ENCODE peak calls at places on chromosome 19, in ten cellular contexts. One of them, this sample, is unnamed.

GRCh38 chr19:57351867-57352266 is 796 bp downstream of the ZNF304 start:
- DNase-seq in T-helper 1 cell: no peak
- DNase-seq in GM04504: no peak
- DNase-seq in stimulated activated CD8-positive, alpha-beta memory T cell treated with anti-CD3 and anti-CD28 coated beads, Interleukin-12 subunit alpha, Interleukin-12 subunit beta, amount 100 ng/mL, for 4 hours: no peak
- DNase-seq in BE2C: no peak
- DNase-seq in Ammon's horn: no peak
- DNase-seq in ELR: peak; percentile 36
- DNase-seq in HEK293T: no peak
- DNase-seq in stimulated activated naive CD8-positive, alpha-beta T cell treated with anti-CD3 and anti-CD28 coated beads, Interleukin-15, Interleukin-2, amounts not matched to agents 100 U/mL and 50 U/mL, for 24 hours: no peak
- DNase-seq in GM06990: no peak
- DNase-seq in this sample: no peak

GRCh38 chr19:16541526-16542044 is 652 bp downstream of the CHERP start:
- DNase-seq in GM04504: no peak
- DNase-seq in stimulated activated CD8-positive, alpha-beta memory T cell treated with anti-CD3 and anti-CD28 coated beads, Interleukin-12 subunit alpha, Interleukin-12 subunit beta, amount 100 ng/mL, for 4 hours: no peak
- DNase-seq in T-helper 1 cell: no peak
- DNase-seq in Ammon's horn: no peak
- DNase-seq in GM06990: no peak
- DNase-seq in stimulated activated naive CD8-positive, alpha-beta T cell treated with anti-CD3 and anti-CD28 coated beads, Interleukin-15, Interleukin-2, amounts not matched to agents 100 U/mL and 50 U/mL, for 24 hours: peak; percentile 38
- DNase-seq in ELR: peak; percentile 42
- DNase-seq in BE2C: no peak
- DNase-seq in HEK293T: no peak
- DNase-seq in this sample: no peak

GRCh38 chr19:18193388-18194207 is 580 bp downstream of the MPV17L2 start:
- DNase-seq in HEK293T: no peak
- DNase-seq in GM06990: no peak
- DNase-seq in ELR: peak; percentile 35
- DNase-seq in T-helper 1 cell: no peak
- DNase-seq in stimulated activated naive CD8-positive, alpha-beta T cell treated with anti-CD3 and anti-CD28 coated beads, Interleukin-15, Interleukin-2, amounts not matched to agents 100 U/mL and 50 U/mL, for 24 hours: no peak
- DNase-seq in stimulated activated CD8-positive, alpha-beta memory T cell treated with anti-CD3 and anti-CD28 coated beads, Interleukin-12 subunit alpha, Interleukin-12 subunit beta, amount 100 ng/mL, for 4 hours: no peak
- DNase-seq in BE2C: no peak
- DNase-seq in Ammon's horn: no peak
- DNase-seq in GM04504: no peak
- DNase-seq in this sample: no peak

GRCh38 chr19:5090780-5091575 is 122.1 kb downstream of the KDM4B start:
- DNase-seq in Ammon's horn: peak; percentile 56
- DNase-seq in T-helper 1 cell: no peak
- DNase-seq in stimulated activated naive CD8-positive, alpha-beta T cell treated with anti-CD3 and anti-CD28 coated beads, Interleukin-15, Interleukin-2, amounts not matched to agents 100 U/mL and 50 U/mL, for 24 hours: no peak
- DNase-seq in ELR: no peak
- DNase-seq in stimulated activated CD8-positive, alpha-beta memory T cell treated with anti-CD3 and anti-CD28 coated beads, Interleukin-12 subunit alpha, Interleukin-12 subunit beta, amount 100 ng/mL, for 4 hours: no peak
- DNase-seq in GM04504: peak; percentile 54
- DNase-seq in BE2C: peak; percentile 94
- DNase-seq in HEK293T: no peak
- DNase-seq in GM06990: no peak
- DNase-seq in this sample: no peak

GRCh38 chr19:17692566-17692965 is 4.4 kb upstream of the UNC13A start:
- DNase-seq in GM04504: no peak
- DNase-seq in Ammon's horn: no peak
- DNase-seq in GM06990: no peak
- DNase-seq in HEK293T: no peak
- DNase-seq in T-helper 1 cell: no peak
- DNase-seq in stimulated activated naive CD8-positive, alpha-beta T cell treated with anti-CD3 and anti-CD28 coated beads, Interleukin-15, Interleukin-2, amounts not matched to agents 100 U/mL and 50 U/mL, for 24 hours: no peak
- DNase-seq in BE2C: no peak
- DNase-seq in ELR: no peak
- DNase-seq in stimulated activated CD8-positive, alpha-beta memory T cell treated with anti-CD3 and anti-CD28 coated beads, Interleukin-12 subunit alpha, Interleukin-12 subunit beta, amount 100 ng/mL, for 4 hours: no peak
- DNase-seq in this sample: no peak

GRCh38 chr19:51803529-51803928 is 8.6 kb downstream of the FPR3 start:
- DNase-seq in BE2C: no peak
- DNase-seq in stimulated activated naive CD8-positive, alpha-beta T cell treated with anti-CD3 and anti-CD28 coated beads, Interleukin-15, Interleukin-2, amounts not matched to agents 100 U/mL and 50 U/mL, for 24 hours: no peak
- DNase-seq in T-helper 1 cell: no peak
- DNase-seq in GM04504: no peak
- DNase-seq in Ammon's horn: no peak
- DNase-seq in GM06990: no peak
- DNase-seq in stimulated activated CD8-positive, alpha-beta memory T cell treated with anti-CD3 and anti-CD28 coated beads, Interleukin-12 subunit alpha, Interleukin-12 subunit beta, amount 100 ng/mL, for 4 hours: no peak
- DNase-seq in HEK293T: no peak
- DNase-seq in ELR: no peak
- DNase-seq in this sample: no peak

GRCh38 chr19:54209748-54210494 is 9.3 kb downstream of the RPS9 start:
- DNase-seq in GM04504: peak; percentile 94
- DNase-seq in T-helper 1 cell: no peak
- DNase-seq in HEK293T: peak; percentile 61
- DNase-seq in Ammon's horn: peak; percentile 91
- DNase-seq in ELR: peak; percentile 96
- DNase-seq in GM06990: no peak
- DNase-seq in stimulated activated CD8-positive, alpha-beta memory T cell treated with anti-CD3 and anti-CD28 coated beads, Interleukin-12 subunit alpha, Interleukin-12 subunit beta, amount 100 ng/mL, for 4 hours: no peak
- DNase-seq in BE2C: peak; percentile 70
- DNase-seq in stimulated activated naive CD8-positive, alpha-beta T cell treated with anti-CD3 and anti-CD28 coated beads, Interleukin-15, Interleukin-2, amounts not matched to agents 100 U/mL and 50 U/mL, for 24 hours: peak; percentile 53
- DNase-seq in this sample: peak; percentile 95

GRCh38 chr19:10766681-10767201 is 48.9 kb downstream of the DNM2 start:
- DNase-seq in T-helper 1 cell: no peak
- DNase-seq in BE2C: peak; percentile 62
- DNase-seq in stimulated activated CD8-positive, alpha-beta memory T cell treated with anti-CD3 and anti-CD28 coated beads, Interleukin-12 subunit alpha, Interleukin-12 subunit beta, amount 100 ng/mL, for 4 hours: no peak
- DNase-seq in ELR: no peak
- DNase-seq in GM06990: no peak
- DNase-seq in Ammon's horn: peak; percentile 62
- DNase-seq in GM04504: no peak
- DNase-seq in HEK293T: no peak
- DNase-seq in stimulated activated naive CD8-positive, alpha-beta T cell treated with anti-CD3 and anti-CD28 coated beads, Interleukin-15, Interleukin-2, amounts not matched to agents 100 U/mL and 50 U/mL, for 24 hours: no peak
- DNase-seq in this sample: no peak

GRCh38 chr19:13149628-13150186 is 468 bp downstream of the STX10 start:
- DNase-seq in HEK293T: no peak
- DNase-seq in GM04504: no peak
- DNase-seq in Ammon's horn: peak; percentile 35
- DNase-seq in GM06990: no peak
- DNase-seq in stimulated activated CD8-positive, alpha-beta memory T cell treated with anti-CD3 and anti-CD28 coated beads, Interleukin-12 subunit alpha, Interleukin-12 subunit beta, amount 100 ng/mL, for 4 hours: peak; percentile 27
- DNase-seq in stimulated activated naive CD8-positive, alpha-beta T cell treated with anti-CD3 and anti-CD28 coated beads, Interleukin-15, Interleukin-2, amounts not matched to agents 100 U/mL and 50 U/mL, for 24 hours: peak; percentile 49
- DNase-seq in ELR: peak; percentile 76
- DNase-seq in BE2C: peak; percentile 68
- DNase-seq in T-helper 1 cell: no peak
- DNase-seq in this sample: no peak

GRCh38 chr19:5607318-5608270 is 15.0 kb downstream of the SAFB2 start:
- DNase-seq in ELR: no peak
- DNase-seq in T-helper 1 cell: no peak
- DNase-seq in stimulated activated naive CD8-positive, alpha-beta T cell treated with anti-CD3 and anti-CD28 coated beads, Interleukin-15, Interleukin-2, amounts not matched to agents 100 U/mL and 50 U/mL, for 24 hours: no peak
- DNase-seq in GM06990: no peak
- DNase-seq in BE2C: no peak
- DNase-seq in stimulated activated CD8-positive, alpha-beta memory T cell treated with anti-CD3 and anti-CD28 coated beads, Interleukin-12 subunit alpha, Interleukin-12 subunit beta, amount 100 ng/mL, for 4 hours: no peak
- DNase-seq in Ammon's horn: no peak
- DNase-seq in HEK293T: no peak
- DNase-seq in GM04504: no peak
- DNase-seq in this sample: no peak

GRCh38 chr19:49746206-49746958 is 16.7 kb downstream of the TSKS start:
- DNase-seq in stimulated activated CD8-positive, alpha-beta memory T cell treated with anti-CD3 and anti-CD28 coated beads, Interleukin-12 subunit alpha, Interleukin-12 subunit beta, amount 100 ng/mL, for 4 hours: peak; percentile 11
- DNase-seq in HEK293T: peak; percentile 98
- DNase-seq in Ammon's horn: no peak
- DNase-seq in ELR: peak; percentile 49
- DNase-seq in BE2C: peak; percentile 97
- DNase-seq in stimulated activated naive CD8-positive, alpha-beta T cell treated with anti-CD3 and anti-CD28 coated beads, Interleukin-15, Interleukin-2, amounts not matched to agents 100 U/mL and 50 U/mL, for 24 hours: peak; percentile 69
- DNase-seq in GM06990: peak; percentile 79
- DNase-seq in GM04504: no peak
- DNase-seq in T-helper 1 cell: peak; percentile 36
- DNase-seq in this sample: peak; percentile 80

GRCh38 chr19:3968556-3969434 is 2.1 kb downstream of the DAPK3 start:
- DNase-seq in stimulated activated CD8-positive, alpha-beta memory T cell treated with anti-CD3 and anti-CD28 coated beads, Interleukin-12 subunit alpha, Interleukin-12 subunit beta, amount 100 ng/mL, for 4 hours: no peak
- DNase-seq in Ammon's horn: peak; percentile 72
- DNase-seq in GM04504: peak; percentile 99
- DNase-seq in BE2C: peak; percentile 90
- DNase-seq in stimulated activated naive CD8-positive, alpha-beta T cell treated with anti-CD3 and anti-CD28 coated beads, Interleukin-15, Interleukin-2, amounts not matched to agents 100 U/mL and 50 U/mL, for 24 hours: no peak
- DNase-seq in HEK293T: peak; percentile 80
- DNase-seq in GM06990: no peak
- DNase-seq in ELR: peak; percentile 100
- DNase-seq in T-helper 1 cell: no peak
- DNase-seq in this sample: no peak

GRCh38 chr19:42378225-42378929 is 11.7 kb downstream of the CNFN start:
- DNase-seq in stimulated activated naive CD8-positive, alpha-beta T cell treated with anti-CD3 and anti-CD28 coated beads, Interleukin-15, Interleukin-2, amounts not matched to agents 100 U/mL and 50 U/mL, for 24 hours: no peak
- DNase-seq in HEK293T: no peak
- DNase-seq in stimulated activated CD8-positive, alpha-beta memory T cell treated with anti-CD3 and anti-CD28 coated beads, Interleukin-12 subunit alpha, Interleukin-12 subunit beta, amount 100 ng/mL, for 4 hours: no peak
- DNase-seq in GM06990: no peak
- DNase-seq in BE2C: no peak
- DNase-seq in GM04504: no peak
- DNase-seq in T-helper 1 cell: no peak
- DNase-seq in Ammon's horn: no peak
- DNase-seq in ELR: no peak
- DNase-seq in this sample: no peak

GRCh38 chr19:4969772-4970531 is 1.0 kb downstream of the KDM4B start:
- DNase-seq in ELR: peak; percentile 55
- DNase-seq in stimulated activated CD8-positive, alpha-beta memory T cell treated with anti-CD3 and anti-CD28 coated beads, Interleukin-12 subunit alpha, Interleukin-12 subunit beta, amount 100 ng/mL, for 4 hours: no peak
- DNase-seq in HEK293T: no peak
- DNase-seq in Ammon's horn: peak; percentile 47
- DNase-seq in GM04504: no peak
- DNase-seq in GM06990: no peak
- DNase-seq in stimulated activated naive CD8-positive, alpha-beta T cell treated with anti-CD3 and anti-CD28 coated beads, Interleukin-15, Interleukin-2, amounts not matched to agents 100 U/mL and 50 U/mL, for 24 hours: no peak
- DNase-seq in BE2C: no peak
- DNase-seq in T-helper 1 cell: no peak
- DNase-seq in this sample: peak; percentile 61

GRCh38 chr19:44635581-44636438 is 7.9 kb upstream of the PVR start:
- DNase-seq in BE2C: no peak
- DNase-seq in GM04504: no peak
- DNase-seq in ELR: peak; percentile 56
- DNase-seq in stimulated activated naive CD8-positive, alpha-beta T cell treated with anti-CD3 and anti-CD28 coated beads, Interleukin-15, Interleukin-2, amounts not matched to agents 100 U/mL and 50 U/mL, for 24 hours: no peak
- DNase-seq in HEK293T: no peak
- DNase-seq in stimulated activated CD8-positive, alpha-beta memory T cell treated with anti-CD3 and anti-CD28 coated beads, Interleukin-12 subunit alpha, Interleukin-12 subunit beta, amount 100 ng/mL, for 4 hours: no peak
- DNase-seq in GM06990: no peak
- DNase-seq in T-helper 1 cell: no peak
- DNase-seq in Ammon's horn: peak; percentile 20
- DNase-seq in this sample: no peak

GRCh38 chr19:10503002-10503789 is at the start of gene KEAP1:
- DNase-seq in HEK293T: peak; percentile 33
- DNase-seq in ELR: peak; percentile 49
- DNase-seq in stimulated activated naive CD8-positive, alpha-beta T cell treated with anti-CD3 and anti-CD28 coated beads, Interleukin-15, Interleukin-2, amounts not matched to agents 100 U/mL and 50 U/mL, for 24 hours: peak; percentile 57
- DNase-seq in stimulated activated CD8-positive, alpha-beta memory T cell treated with anti-CD3 and anti-CD28 coated beads, Interleukin-12 subunit alpha, Interleukin-12 subunit beta, amount 100 ng/mL, for 4 hours: no peak
- DNase-seq in BE2C: peak; percentile 60
- DNase-seq in GM06990: no peak
- DNase-seq in Ammon's horn: no peak
- DNase-seq in GM04504: no peak
- DNase-seq in T-helper 1 cell: no peak
- DNase-seq in this sample: no peak

GRCh38 chr19:19385900-19386339 is 19.6 kb upstream of the GATAD2A start:
- DNase-seq in stimulated activated CD8-positive, alpha-beta memory T cell treated with anti-CD3 and anti-CD28 coated beads, Interleukin-12 subunit alpha, Interleukin-12 subunit beta, amount 100 ng/mL, for 4 hours: no peak
- DNase-seq in HEK293T: no peak
- DNase-seq in GM04504: no peak
- DNase-seq in stimulated activated naive CD8-positive, alpha-beta T cell treated with anti-CD3 and anti-CD28 coated beads, Interleukin-15, Interleukin-2, amounts not matched to agents 100 U/mL and 50 U/mL, for 24 hours: peak; percentile 67
- DNase-seq in ELR: peak; percentile 78
- DNase-seq in Ammon's horn: no peak
- DNase-seq in T-helper 1 cell: no peak
- DNase-seq in BE2C: no peak
- DNase-seq in GM06990: no peak
- DNase-seq in this sample: peak; percentile 83

GRCh38 chr19:32416749-32417469 is 11.3 kb downstream of the DPY19L3 start:
- DNase-seq in BE2C: no peak
- DNase-seq in GM06990: no peak
- DNase-seq in stimulated activated CD8-positive, alpha-beta memory T cell treated with anti-CD3 and anti-CD28 coated beads, Interleukin-12 subunit alpha, Interleukin-12 subunit beta, amount 100 ng/mL, for 4 hours: no peak
- DNase-seq in GM04504: peak; percentile 24
- DNase-seq in stimulated activated naive CD8-positive, alpha-beta T cell treated with anti-CD3 and anti-CD28 coated beads, Interleukin-15, Interleukin-2, amounts not matched to agents 100 U/mL and 50 U/mL, for 24 hours: no peak
- DNase-seq in Ammon's horn: peak; percentile 22
- DNase-seq in ELR: no peak
- DNase-seq in T-helper 1 cell: no peak
- DNase-seq in HEK293T: no peak
- DNase-seq in this sample: no peak

GRCh38 chr19:32227561-32228165 is 117.7 kb upstream of the ZNF507 start:
- DNase-seq in stimulated activated CD8-positive, alpha-beta memory T cell treated with anti-CD3 and anti-CD28 coated beads, Interleukin-12 subunit alpha, Interleukin-12 subunit beta, amount 100 ng/mL, for 4 hours: no peak
- DNase-seq in GM06990: no peak
- DNase-seq in T-helper 1 cell: no peak
- DNase-seq in GM04504: no peak
- DNase-seq in stimulated activated naive CD8-positive, alpha-beta T cell treated with anti-CD3 and anti-CD28 coated beads, Interleukin-15, Interleukin-2, amounts not matched to agents 100 U/mL and 50 U/mL, for 24 hours: no peak
- DNase-seq in ELR: no peak
- DNase-seq in BE2C: no peak
- DNase-seq in Ammon's horn: no peak
- DNase-seq in HEK293T: no peak
- DNase-seq in this sample: no peak

GRCh38 chr19:42426643-42427042 is 545 bp downstream of the LIPE start:
- DNase-seq in GM06990: no peak
- DNase-seq in T-helper 1 cell: no peak
- DNase-seq in BE2C: no peak
- DNase-seq in HEK293T: no peak
- DNase-seq in GM04504: no peak
- DNase-seq in stimulated activated CD8-positive, alpha-beta memory T cell treated with anti-CD3 and anti-CD28 coated beads, Interleukin-12 subunit alpha, Interleukin-12 subunit beta, amount 100 ng/mL, for 4 hours: no peak
- DNase-seq in ELR: no peak
- DNase-seq in Ammon's horn: no peak
- DNase-seq in stimulated activated naive CD8-positive, alpha-beta T cell treated with anti-CD3 and anti-CD28 coated beads, Interleukin-15, Interleukin-2, amounts not matched to agents 100 U/mL and 50 U/mL, for 24 hours: no peak
- DNase-seq in this sample: no peak

GRCh38 chr19:39705578-39706188 is 1.4 kb downstream of the LGALS14 start:
- DNase-seq in Ammon's horn: no peak
- DNase-seq in T-helper 1 cell: no peak
- DNase-seq in GM04504: no peak
- DNase-seq in GM06990: no peak
- DNase-seq in stimulated activated CD8-positive, alpha-beta memory T cell treated with anti-CD3 and anti-CD28 coated beads, Interleukin-12 subunit alpha, Interleukin-12 subunit beta, amount 100 ng/mL, for 4 hours: no peak
- DNase-seq in ELR: no peak
- DNase-seq in BE2C: no peak
- DNase-seq in stimulated activated naive CD8-positive, alpha-beta T cell treated with anti-CD3 and anti-CD28 coated beads, Interleukin-15, Interleukin-2, amounts not matched to agents 100 U/mL and 50 U/mL, for 24 hours: no peak
- DNase-seq in HEK293T: no peak
- DNase-seq in this sample: no peak

GRCh38 chr19:40416918-40417713 is 3.9 kb upstream of the PRX start:
- DNase-seq in Ammon's horn: no peak
- DNase-seq in HEK293T: no peak
- DNase-seq in stimulated activated naive CD8-positive, alpha-beta T cell treated with anti-CD3 and anti-CD28 coated beads, Interleukin-15, Interleukin-2, amounts not matched to agents 100 U/mL and 50 U/mL, for 24 hours: no peak
- DNase-seq in stimulated activated CD8-positive, alpha-beta memory T cell treated with anti-CD3 and anti-CD28 coated beads, Interleukin-12 subunit alpha, Interleukin-12 subunit beta, amount 100 ng/mL, for 4 hours: no peak
- DNase-seq in ELR: peak; percentile 71
- DNase-seq in GM04504: no peak
- DNase-seq in BE2C: no peak
- DNase-seq in GM06990: peak; percentile 67
- DNase-seq in T-helper 1 cell: no peak
- DNase-seq in this sample: no peak